ENCODE peak calls at places on chromosomes 6 and 20, in nine cellular contexts. O is sigmoid colon, A is OCI-LY7, Q is adrenal gland, D is body of pancreas, U is mucosa of descending colon, C is stomach, F is left ventricle myocardium inferior, P is left lung. E is an unnamed sample.
A peak's percentile ranks its signal among the peaks of the same experiment; 100 is the strongest.

GRCh38 chr20:45993197-45993951 is 15.3 kb upstream of the MMP9 start:
- DNase-seq in Q (no peak), P (no peak), D (no peak), F (no peak), C (peak; percentile 52), A (no peak), U (no peak), O (peak; percentile 45), E (no peak)

GRCh38 chr20:16367948-16368560 is 205.2 kb downstream of the KIF16B start:
- DNase-seq in F (no peak), P (no peak), A (no peak), U (no peak), Q (no peak), O (no peak), D (no peak), C (no peak), E (no peak)

GRCh38 chr6:43285415-43285814 is 12.6 kb upstream of the SLC22A7 start:
- DNase-seq in O (no peak), D (no peak), U (peak; percentile 36), F (no peak), Q (no peak), A (no peak), C (no peak), P (no peak), E (no peak)

GRCh38 chr6:43942011-43942442 is 172.0 kb downstream of the VEGFA start:
- DNase-seq in A (no peak), C (no peak), U (no peak), P (no peak), D (no peak), Q (peak; percentile 71), F (no peak), O (peak; percentile 28), E (no peak)

GRCh38 chr6:34610819-34611477 is 54.8 kb upstream of the SPDEF start:
- DNase-seq in D (peak; percentile 49), P (no peak), A (no peak), F (no peak), U (no peak), O (no peak), Q (no peak), C (peak; percentile 32), E (no peak)

GRCh38 chr20:10023911-10024310 is 10.9 kb upstream of the ANKEF1 start:
- DNase-seq in Q (no peak), U (no peak), O (no peak), D (no peak), A (no peak), C (no peak), P (no peak), F (no peak), E (no peak)

GRCh38 chr20:48489656-48490055 is 338.1 kb downstream of the PREX1 start:
- DNase-seq in O (no peak), P (no peak), A (no peak), D (no peak), C (no peak), Q (peak; percentile 55), U (no peak), F (no peak), E (peak; percentile 29)

GRCh38 chr6:106511274-106512047 is 117.8 kb downstream of the RTN4IP1 start:
- DNase-seq in P (peak; percentile 49), A (peak; percentile 42), D (peak; percentile 47), O (peak; percentile 66), Q (no peak), F (no peak), C (peak; percentile 39), U (peak; percentile 74), E (peak; percentile 56)

GRCh38 chr6:33126101-33126714 is 50.4 kb downstream of the HLA-DPB1 start:
- DNase-seq in Q (peak; percentile 87), A (peak; percentile 75), F (peak; percentile 73), P (peak; percentile 70), D (peak; percentile 77), O (peak; percentile 71), U (no peak), C (peak; percentile 76), E (peak; percentile 27)

GRCh38 chr6:3267162-3267561 is 8.4 kb downstream of the PSMG4 start:
- DNase-seq in O (no peak), F (no peak), Q (no peak), U (no peak), P (peak; percentile 66), A (no peak), C (no peak), D (no peak), E (no peak)

GRCh38 chr6:133774356-133774755 is 114.6 kb upstream of the TCF21 start:
- DNase-seq in P (no peak), D (no peak), C (no peak), O (no peak), Q (no peak), F (no peak), U (no peak), A (no peak), E (no peak)

GRCh38 chr6:151199976-151200375 is 39.8 kb upstream of the AKAP12 start:
- DNase-seq in Q (no peak), U (no peak), P (no peak), C (no peak), A (no peak), D (no peak), F (no peak), O (no peak), E (no peak)

GRCh38 chr20:63522091-63522868 is 1.7 kb downstream of the PPDPF start:
- DNase-seq in C (no peak), F (no peak), O (no peak), P (peak; percentile 33), U (peak; percentile 53), A (no peak), Q (no peak), D (no peak), E (no peak)

GRCh38 chr6:44161997-44162338 is 3.3 kb downstream of the CAPN11 start:
- DNase-seq in Q (peak; percentile 67), F (no peak), D (no peak), A (no peak), O (no peak), P (no peak), C (no peak), U (no peak), E (no peak)

GRCh38 chr6:24909281-24910216 is 26.2 kb downstream of the RIPOR2 start:
- DNase-seq in D (no peak), Q (no peak), O (no peak), C (no peak), U (no peak), P (no peak), F (no peak), A (peak; percentile 69), E (no peak)

GRCh38 chr6:144957236-144957937 is 672.3 kb downstream of the UTRN start:
- DNase-seq in P (no peak), O (no peak), U (no peak), C (no peak), Q (no peak), F (no peak), D (no peak), A (no peak), E (no peak)

GRCh38 chr6:795046-795445 is 102.1 kb upstream of the EXOC2 start:
- DNase-seq in Q (no peak), D (no peak), A (no peak), F (no peak), U (no peak), P (no peak), O (no peak), C (no peak), E (no peak)

GRCh38 chr20:64146301-64146935 is 17.8 kb upstream of the MYT1 start:
- DNase-seq in F (no peak), Q (peak; percentile 74), D (no peak), C (no peak), U (no peak), O (peak; percentile 36), A (no peak), P (no peak), E (no peak)

GRCh38 chr6:43038727-43039126 is 14.9 kb downstream of the CUL7 start:
- DNase-seq in A (no peak), F (no peak), O (no peak), C (no peak), Q (no peak), D (no peak), U (no peak), P (no peak), E (no peak)

GRCh38 chr6:31585531-31585930 is 546 bp upstream of the LST1 start:
- DNase-seq in A (peak; percentile 79), F (no peak), Q (no peak), D (no peak), U (no peak), C (no peak), P (no peak), O (no peak), E (no peak)

GRCh38 chr6:135014353-135014832 is 40.2 kb downstream of the HBS1L start:
- DNase-seq in U (no peak), F (no peak), P (no peak), A (no peak), O (no peak), D (no peak), C (no peak), Q (no peak), E (no peak)
- H3K4me1 ChIP-seq in U (no peaks in the 10 kb centered on the region), F (no peaks in the 10 kb centered on the region), P (peaks cover 4% of the 10 kb centered on the region), A (peaks cover 14% of the 10 kb centered on the region), O (no peaks in the 10 kb centered on the region), D (no peaks in the 10 kb centered on the region), C (no peaks in the 10 kb centered on the region), Q (no peaks in the 10 kb centered on the region), E (no peaks in the 10 kb centered on the region)

GRCh38 chr20:19026901-19027644 is 185.4 kb upstream of the SLC24A3 start:
- DNase-seq in A (no peak), F (no peak), O (no peak), Q (no peak), C (no peak), P (no peak), D (no peak), U (no peak), E (no peak)
- TF ChIP-seq CTCF in A (no peak), F (peak; percentile 14), O (no peak), Q (no peak), C (no peak), P (no peak), D (no peak), U (no peak), E (no peak)

GRCh38 chr6:98657764-98658163 is 176.6 kb upstream of the POU3F2 start:
- DNase-seq in Q (no peak), U (no peak), C (no peak), P (peak; percentile 36), O (no peak), F (no peak), A (peak; percentile 21), D (no peak), E (no peak)

GRCh38 chr6:98648211-98648914 is 186.0 kb upstream of the POU3F2 start:
- DNase-seq in F (no peak), O (no peak), C (no peak), D (no peak), A (no peak), U (no peak), P (no peak), Q (no peak), E (no peak)

DNA sequence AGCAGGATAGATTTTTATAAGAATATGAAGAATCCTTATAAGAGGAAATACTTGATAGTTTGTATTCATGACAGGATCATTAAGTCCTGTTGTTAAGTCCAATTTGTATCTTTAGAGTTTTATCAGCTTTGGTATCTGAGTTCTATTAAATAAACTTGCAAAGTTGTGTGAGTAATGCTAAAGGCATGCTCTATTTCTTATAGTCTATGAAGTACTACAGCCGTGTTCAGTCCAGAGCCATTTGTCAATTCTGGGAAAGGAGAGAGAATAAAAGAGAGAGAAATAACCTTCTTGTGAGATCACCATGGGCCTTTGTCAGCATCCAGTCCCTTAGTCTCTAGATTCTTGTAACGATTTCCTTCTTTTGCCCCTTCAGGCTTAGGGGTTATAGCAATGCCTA is 181.2 kb upstream of the POU3F2 start:
- DNase-seq in A (no peak), U (no peak), D (no peak), P (no peak), C (no peak), F (no peak), Q (no peak), O (no peak), E (no peak)
- H3K4me1 ChIP-seq in A (no peaks in the 10 kb centered on the region), U (no peaks in the 10 kb centered on the region), D (no peaks in the 10 kb centered on the region), P (no peaks in the 10 kb centered on the region), C (no peaks in the 10 kb centered on the region), F (no peaks in the 10 kb centered on the region), Q (no peaks in the 10 kb centered on the region), O (no peaks in the 10 kb centered on the region), E (no peaks in the 10 kb centered on the region)

GRCh38 chr6:28864321-28864923 is 59.4 kb downstream of the TRIM27 start:
- DNase-seq in F (no peak), D (no peak), O (no peak), C (no peak), P (no peak), Q (no peak), A (no peak), U (peak; percentile 71), E (no peak)
- TF ChIP-seq CTCF in F (no peak), D (no peak), O (no peak), C (no peak), P (no peak), Q (no peak), A (no peak), U (no peak), E (no peak)